ENCODE peak calls at places on chromosome 3, in five cellular contexts. K is Panc1, E is GM23248, B is OCI-LY7, L is left lung. D is an unnamed sample.

GRCh38 chr3:102400766-102401165 is 34.0 kb upstream of the ZPLD1 start:
- DNase-seq in K (peak; percentile 18), E (peak; percentile 18), B (no peak), L (no peak), D (no peak)

GRCh38 chr3:46925585-46925934 is 48.0 kb downstream of the PTH1R start:
- DNase-seq in K (no peak), E (no peak), B (no peak), L (no peak), D (no peak)

GRCh38 chr3:152270145-152270870 is 1.6 kb downstream of the MBNL1 start:
- DNase-seq in K (no peak), E (peak; percentile 53), B (peak; percentile 37), L (peak; percentile 9), D (no peak)

GRCh38 chr3:188294823-188295487 is 141.0 kb downstream of the LPP start:
- DNase-seq in K (peak; percentile 93), E (peak; percentile 96), B (no peak), L (no peak), D (peak; percentile 74)

GRCh38 chr3:184937611-184938010 is 125.6 kb downstream of the VPS8 start:
- DNase-seq in K (no peak), E (no peak), B (no peak), L (no peak), D (no peak)

GRCh38 chr3:134299185-134299887 is 48.7 kb upstream of the RYK start:
- DNase-seq in K (no peak), E (peak; percentile 65), B (no peak), L (no peak), D (no peak)

GRCh38 chr3:105367406-105368213 is 901 bp downstream of the ALCAM start:
- DNase-seq in K (no peak), E (peak; percentile 83), B (peak; percentile 66), L (peak; percentile 91), D (peak; percentile 29)

GRCh38 chr3:56758539-56758981 is 43.2 kb downstream of the ARHGEF3 start:
- DNase-seq in K (no peak), E (peak; percentile 94), B (no peak), L (no peak), D (no peak)

GRCh38 chr3:86785381-86785780 is 205.6 kb downstream of the VGLL3 start:
- DNase-seq in K (no peak), E (peak; percentile 77), B (no peak), L (no peak), D (no peak)

GRCh38 chr3:28215407-28215806 is 26.0 kb upstream of the CMC1 start:
- DNase-seq in K (no peak), E (no peak), B (no peak), L (no peak), D (no peak)

GRCh38 chr3:141105828-141106628 is 54.9 kb downstream of the SPSB4 start:
- DNase-seq in K (peak; percentile 67), E (peak; percentile 86), B (peak; percentile 81), L (no peak), D (peak; percentile 87)

GRCh38 chr3:138362536-138362935 is 14.2 kb downstream of the MRAS start:
- DNase-seq in K (no peak), E (no peak), B (no peak), L (no peak), D (no peak)
- H3K27ac ChIP-seq in K (no peak overlapping the region), E (no peak overlapping the region), B (no peak overlapping the region), L (no peak overlapping the region), D (no peak overlapping the region)

GRCh38 chr3:115835946-115836345 is 212.6 kb downstream of the GAP43 start:
- DNase-seq in K (no peak), E (no peak), B (no peak), L (no peak), D (no peak)

GRCh38 chr3:115838786-115839185 is 215.5 kb downstream of the GAP43 start:
- DNase-seq in K (no peak), E (no peak), B (no peak), L (no peak), D (no peak)

GRCh38 chr3:115834068-115834467 is 210.8 kb downstream of the GAP43 start:
- DNase-seq in K (no peak), E (peak; percentile 88), B (no peak), L (no peak), D (no peak)

GRCh38 chr3:115839246-115839645 is 215.9 kb downstream of the GAP43 start:
- DNase-seq in K (no peak), E (no peak), B (no peak), L (no peak), D (no peak)

GRCh38 chr3:115836944-115837343 is 213.6 kb downstream of the GAP43 start:
- DNase-seq in K (no peak), E (peak; percentile 70), B (peak; percentile 34), L (no peak), D (no peak)
- H3K4me1 ChIP-seq in K (no peaks in the 10 kb centered on the region), E (peaks cover 18% of the 10 kb centered on the region), B (no peaks in the 10 kb centered on the region), L (peaks cover 4% of the 10 kb centered on the region), D (no peaks in the 10 kb centered on the region)

GRCh38 chr3:41101231-41101630 is 98.1 kb upstream of the CTNNB1 start:
- DNase-seq in K (no peak), E (no peak), B (no peak), L (no peak), D (no peak)
- H3K4me3 ChIP-seq in K (no peak overlapping the region), E (no peak overlapping the region), B (no peak overlapping the region), L (no peak overlapping the region), D (no peak overlapping the region)

DNA sequence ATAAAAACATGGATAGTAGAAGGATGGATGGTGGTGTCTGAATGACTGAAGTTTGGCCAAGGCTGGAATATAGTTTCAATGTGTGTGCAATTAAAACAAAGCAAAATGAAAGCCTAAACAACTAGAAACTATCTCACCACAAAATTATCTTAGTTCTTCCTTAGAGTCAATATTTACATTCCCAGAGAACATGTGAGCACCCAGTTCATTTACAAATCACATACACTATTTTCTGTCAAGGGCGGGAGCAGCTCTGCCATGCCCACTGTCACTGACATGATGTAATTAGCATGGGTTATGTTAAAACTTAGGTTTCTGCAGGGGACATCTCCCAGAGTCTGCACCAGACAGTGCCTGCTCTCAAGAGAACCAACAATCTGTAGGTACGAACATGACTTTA is 65.0 kb downstream of the PDZRN3 start:
- DNase-seq in K (no peak), E (no peak), B (no peak), L (no peak), D (no peak)
- H3K27ac ChIP-seq in K (no peak overlapping the region), E (no peak overlapping the region), B (no peak overlapping the region), L (no peak overlapping the region), D (no peak overlapping the region)

GRCh38 chr3:30353711-30354467 is 252.5 kb upstream of the TGFBR2 start:
- DNase-seq in K (no peak), E (no peak), B (peak; percentile 68), L (no peak), D (no peak)
- H3K4me1 ChIP-seq in K (peaks cover 4% of the 10 kb centered on the region), E (peaks cover 45% of the 10 kb centered on the region), B (peaks cover 25% of the 10 kb centered on the region), L (no peaks in the 10 kb centered on the region), D (peaks cover 41% of the 10 kb centered on the region)

DNA sequence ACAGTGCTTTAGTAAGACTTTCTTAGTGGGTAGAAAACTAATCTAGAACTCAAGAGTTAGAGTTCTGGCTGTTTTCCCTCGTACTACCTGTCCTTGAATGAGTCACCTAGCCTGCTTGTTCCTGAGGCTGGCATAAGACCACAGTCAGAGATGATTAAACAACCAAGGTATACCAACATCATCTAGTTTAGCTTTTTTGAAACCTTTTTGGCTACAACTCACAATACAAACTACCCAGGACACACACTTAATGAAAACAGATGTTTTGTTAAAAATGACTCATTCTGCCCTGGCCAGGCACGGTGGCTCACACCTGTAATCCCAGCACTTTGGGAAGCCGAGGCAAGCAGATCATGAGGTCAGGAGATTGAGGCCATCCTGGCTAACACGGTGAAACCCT is 4.6 kb downstream of the MCCC1 start:
- DNase-seq in K (no peak), E (no peak), B (no peak), L (no peak), D (no peak)
- H3K4me3 ChIP-seq in K (no peak overlapping the region), E (no peak overlapping the region), B (no peak overlapping the region), L (no peak overlapping the region), D (no peak overlapping the region)